ENCODE peak calls at places on chromosomes 1 and 21, in four cellular contexts. L is amniotic stem cell, F is omental fat pad, R is left cardiac atrium. G is an unnamed sample.

GRCh38 chr21:30329203-30329868 is 8.2 kb downstream of the KRTAP27-1 start:
- DNase-seq in F (no peak), L (no peak), R (no peak), G (no peak)

GRCh38 chr1:226009650-226010044 is 10.5 kb upstream of the SDE2 start:
- DNase-seq in F (no peak), R (no peak), L (no peak), G (no peak)

GRCh38 chr1:102105931-102106550 is 109.3 kb upstream of the OLFM3 start:
- DNase-seq in R (no peak), L (no peak), F (no peak), G (no peak)

GRCh38 chr1:53414632-53415031 is 44.6 kb upstream of the DMRTB1 start:
- DNase-seq in R (no peak), L (no peak), F (no peak), G (no peak)

GRCh38 chr1:2394761-2395160 is 3.1 kb downstream of the RER1 start:
- DNase-seq in L (no peak), R (no peak), F (no peak), G (no peak)

GRCh38 chr1:23436520-23437354 is 12.2 kb upstream of the TCEA3 start:
- DNase-seq in F (no peak), R (no peak), L (no peak), G (no peak)

GRCh38 chr1:10832703-10833102 is 36.3 kb upstream of the CASZ1 start:
- DNase-seq in L (no peak), F (no peak), R (no peak), G (no peak)

GRCh38 chr1:58432813-58433668 is 113.5 kb downstream of the OMA1 start:
- DNase-seq in L (peak), R (no peak), F (no peak), G (peak)

GRCh38 chr21:26842300-26842699 is 2.9 kb downstream of the ADAMTS1 start:
- DNase-seq in R (no peak), L (no peak), F (no peak), G (no peak)

GRCh38 chr1:64956241-64956640 is 10.1 kb downstream of the JAK1 start:
- DNase-seq in R (no peak), F (no peak), L (no peak), G (no peak)

GRCh38 chr1:87284456-87285240 is 44.0 kb upstream of the LMO4 start:
- DNase-seq in R (no peak), L (no peak), F (no peak), G (no peak)

GRCh38 chr1:171142081-171142450 is 43.0 kb upstream of the FMO2 start:
- DNase-seq in F (no peak), R (peak), L (no peak), G (peak)

GRCh38 chr1:113390871-113391642 is 742 bp downstream of the MAGI3 start:
- DNase-seq in L (no peak), F (no peak), R (peak), G (peak)

GRCh38 chr1:90580176-90580575 is 136.9 kb downstream of the BARHL2 start:
- DNase-seq in F (no peak), R (no peak), L (no peak), G (no peak)

GRCh38 chr1:121516279-121516967 is 331.6 kb downstream of the SRGAP2C start:
- DNase-seq in L (no peak), F (no peak), R (peak), G (peak)

GRCh38 chr21:15841856-15842564 is 112.2 kb downstream of the USP25 start:
- DNase-seq in R (no peak), F (no peak), L (peak), G (no peak)

GRCh38 chr1:204359474-204360255 is at the start of gene PLEKHA6:
- DNase-seq in R (peak), F (no peak), L (peak), G (peak)

GRCh38 chr21:34890724-34891609 is 158.1 kb downstream of the RUNX1 start:
- DNase-seq in R (peak), L (peak), F (no peak), G (peak)

GRCh38 chr1:230851291-230851691 is 17.0 kb downstream of the C1orf198 start:
- DNase-seq in L (peak), R (no peak), F (no peak), G (no peak)

GRCh38 chr1:37793773-37794371 is at the start of gene MANEAL:
- DNase-seq in R (peak), L (peak), F (no peak), G (peak)

GRCh38 chr1:231959225-231959884 is 332.8 kb downstream of the DISC1 start:
- DNase-seq in R (no peak), F (no peak), L (no peak), G (no peak)

GRCh38 chr1:88433556-88433955 is 250.5 kb upstream of the PKN2 start:
- DNase-seq in R (no peak), L (no peak), F (no peak), G (no peak)

GRCh38 chr1:40316595-40317393 is at the start of gene COL9A2:
- DNase-seq in R (peak), F (no peak), L (no peak), G (peak)

GRCh38 chr1:119160851-119161250 is 20.4 kb upstream of the WARS2 start:
- DNase-seq in F (no peak), R (no peak), L (peak), G (no peak)

GRCh38 chr1:192485692-192486436 is 89.7 kb upstream of the RGS1 start:
- DNase-seq in L (peak), F (peak), R (peak), G (peak)

GRCh38 chr1:165884690-165885304 is 57.4 kb downstream of the UCK2 start:
- DNase-seq in F (no peak), L (no peak), R (no peak), G (no peak)

GRCh38 chr1:214271995-214272731 is 8.8 kb upstream of the SMYD2 start:
- DNase-seq in F (no peak), L (no peak), R (no peak), G (no peak)

GRCh38 chr1:42966688-42967609 is 8.3 kb upstream of the SLC2A1 start:
- DNase-seq in L (peak), F (peak), R (no peak), G (no peak)

GRCh38 chr1:158053276-158053675 is 59.8 kb downstream of the KIRREL1 start:
- DNase-seq in F (no peak), L (no peak), R (no peak), G (no peak)

G was measured in Right ventricle myocardium superior.